ENCODE peak calls at places on chromosome 5, in eight cellular contexts. N is spleen; M is NCI-H1694; C is effector memory CD8-positive, alpha-beta T cell; P is skeletal muscle cell; D is HEK293T; I is GM12892; H is iPS-NIHi11. E is an unnamed sample.

GRCh38 chr5:154779105-154779504 is 23.9 kb downstream of the LARP1 start:
- DNase-seq in N (no peak), M (no peak), D (no peak), P (peak; percentile 68), I (no peak), C (no peak), H (no peak), E (no peak)

GRCh38 chr5:94017579-94017978 is 276.2 kb upstream of the POU5F2 start:
- DNase-seq in H (no peak), C (no peak), P (no peak), M (no peak), D (no peak), I (no peak), N (no peak), E (no peak)

GRCh38 chr5:154945695-154946301 is 4.9 kb downstream of the MRPL22 start:
- DNase-seq in H (peak; percentile 23), D (no peak), M (peak; percentile 11), I (no peak), N (no peak), P (no peak), C (no peak), E (no peak)

GRCh38 chr5:116045821-116046220 is 13.5 kb downstream of the ARL14EPL start:
- DNase-seq in H (no peak), C (no peak), N (no peak), I (no peak), D (no peak), M (no peak), P (peak; percentile 12), E (no peak)

GRCh38 chr5:170757182-170757601 is 26.3 kb upstream of the GABRP start:
- DNase-seq in P (no peak), I (no peak), C (no peak), H (no peak), D (no peak), M (no peak), N (no peak), E (no peak)

GRCh38 chr5:104016650-104017049 is 454.1 kb upstream of the NUDT12 start:
- DNase-seq in N (no peak), P (peak; percentile 26), M (no peak), H (no peak), I (no peak), C (no peak), D (no peak), E (no peak)

GRCh38 chr5:17415282-17415681 is 82.7 kb upstream of the TAF11L2 start:
- DNase-seq in M (peak; percentile 55), N (peak; percentile 58), I (no peak), C (no peak), P (no peak), D (no peak), H (peak; percentile 38), E (no peak)

GRCh38 chr5:78586251-78586650 is 62.3 kb downstream of the LHFPL2 start:
- DNase-seq in I (no peak), C (no peak), H (no peak), P (peak; percentile 99), N (no peak), D (no peak), M (no peak), E (no peak)

GRCh38 chr5:68534131-68534940 is 318.8 kb downstream of the PIK3R1 start:
- DNase-seq in P (no peak), D (no peak), N (no peak), I (no peak), M (no peak), H (peak; percentile 21), C (no peak), E (no peak)

GRCh38 chr5:77211013-77211690 is 672 bp downstream of the PDE8B start:
- DNase-seq in M (no peak), N (no peak), H (peak; percentile 58), C (no peak), I (no peak), D (no peak), P (no peak), E (no peak)

E was measured in activated effector memory CD4-positive, alpha-beta T cell treated with anti-CD3 and anti-CD28 coated beads, Interleukin-2, amount 50 U/mL, for 16 hours.